ENCODE peak calls at places on chromosomes 7 and 10, in four cellular contexts. R is WTC11, I is HepG2, Q is K562. A is an unnamed sample.

GRCh38 chr10:123103944-123104343 is 31.8 kb upstream of the HMX3 start:
- DNase-seq in I (no peak), Q (no peak), R (no peak), A (no peak)

GRCh38 chr7:158572000-158572828 is 15.4 kb downstream of the PTPRN2 start:
- DNase-seq in Q (no peak), R (no peak), I (peak; percentile 27), A (peak; percentile 84)

GRCh38 chr10:73357821-73358220 is 843 bp downstream of the CFAP70 start:
- DNase-seq in Q (no peak), I (no peak), R (no peak), A (no peak)

GRCh38 chr10:96044686-96045085 is 1.3 kb downstream of the CCNJ start:
- DNase-seq in Q (no peak), I (peak; percentile 5), R (no peak), A (no peak)

GRCh38 chr10:127968659-127969058 is 61.8 kb downstream of the PTPRE start:
- DNase-seq in I (no peak), Q (no peak), R (no peak), A (no peak)

GRCh38 chr7:116592041-116592355 is 67.2 kb downstream of the CAV1 start:
- DNase-seq in Q (no peak), R (no peak), I (no peak), A (no peak)

GRCh38 chr7:128171342-128171918 is 69.6 kb upstream of the LEP start:
- DNase-seq in R (no peak), I (no peak), Q (no peak), A (no peak)

GRCh38 chr7:116672596-116673503 is 854 bp downstream of the MET start:
- DNase-seq in R (peak; percentile 23), Q (no peak), I (peak; percentile 9), A (peak; percentile 19)

GRCh38 chr7:75966209-75966961 is 28.0 kb downstream of the TMEM120A start:
- DNase-seq in R (no peak), Q (no peak), I (no peak), A (peak; percentile 53)

GRCh38 chr10:11015371-11015934 is 2.2 kb upstream of the CELF2 start:
- DNase-seq in R (no peak), I (no peak), Q (no peak), A (no peak)

GRCh38 chr7:128116740-128117139 is 85.5 kb upstream of the LRRC4 start:
- DNase-seq in Q (no peak), R (no peak), I (peak; percentile 26), A (peak; percentile 41)

GRCh38 chr7:127909424-127910152 is 121.6 kb downstream of the LRRC4 start:
- DNase-seq in R (no peak), Q (no peak), I (no peak), A (no peak)

GRCh38 chr7:31767686-31768358 is 80.8 kb downstream of the PPP1R17 start:
- DNase-seq in Q (no peak), I (no peak), R (peak; percentile 68), A (no peak)

GRCh38 chr10:86290933-86291615 is 75.5 kb downstream of the GRID1 start:
- DNase-seq in Q (no peak), I (no peak), R (no peak), A (peak; percentile 10)

GRCh38 chr10:120221873-120222485 is 235.0 kb upstream of the PLPP4 start:
- DNase-seq in Q (peak; percentile 10), R (peak; percentile 58), I (peak; percentile 64), A (peak; percentile 46)

GRCh38 chr10:5596611-5597341 is 69.6 kb downstream of the ASB13 start:
- DNase-seq in Q (no peak), I (no peak), R (no peak), A (no peak)

GRCh38 chr7:137096607-137097006 is 228.2 kb downstream of the CHRM2 start:
- DNase-seq in Q (no peak), I (no peak), R (no peak), A (no peak)

GRCh38 chr10:86958109-86958830 is at the start of gene SNCG:
- DNase-seq in I (no peak), Q (peak; percentile 55), R (no peak), A (no peak)

GRCh38 chr7:149748223-149748874 is 25.0 kb downstream of the ZNF467 start:
- DNase-seq in I (peak; percentile 46), R (no peak), Q (no peak), A (no peak)

GRCh38 chr7:44193011-44193802 is 4.0 kb upstream of the GCK start:
- DNase-seq in R (no peak), Q (peak; percentile 38), I (no peak), A (no peak)

GRCh38 chr7:18828333-18829100 is 288.9 kb downstream of the TWIST1 start:
- DNase-seq in R (no peak), I (no peak), Q (no peak), A (no peak)
- TF ChIP-seq FOXJ3 in R (no peak), I (no peak), Q (no peak), A (no peak)

GRCh38 chr7:111029574-111030357 is 61.2 kb upstream of the LRRN3 start:
- DNase-seq in Q (no peak), R (no peak), I (peak; percentile 20), A (no peak)
- TF ChIP-seq USF2 in Q (no peak), R (no peak), I (no peak), A (no peak)

GRCh38 chr10:97425964-97426775 is at the start of gene PGAM1:
- DNase-seq in Q (peak; percentile 98), I (peak; percentile 89), R (peak; percentile 94), A (peak; percentile 100)

GRCh38 chr10:97427571-97428179 is 1.7 kb downstream of the PGAM1 start:
- DNase-seq in I (peak; percentile 74), R (peak; percentile 68), Q (no peak), A (peak; percentile 33)

GRCh38 chr10:97426776-97427570 is 982 bp downstream of the PGAM1 start:
- DNase-seq in R (no peak), Q (no peak), I (no peak), A (no peak)

GRCh38 chr10:97433430-97434001 is 7.5 kb downstream of the PGAM1 start:
- DNase-seq in I (no peak), Q (no peak), R (no peak), A (no peak)

GRCh38 chr10:97428572-97428981 is 2.6 kb downstream of the PGAM1 start:
- DNase-seq in I (no peak), R (no peak), Q (no peak), A (no peak)
- TF ChIP-seq FOXJ3 in I (no peak), R (no peak), Q (no peak), A (no peak)

GRCh38 chr10:12946372-12946771 is 55.1 kb downstream of the CCDC3 start:
- DNase-seq in R (no peak), I (no peak), Q (no peak), A (no peak)

GRCh38 chr10:12940791-12941190 is 60.7 kb downstream of the CCDC3 start:
- DNase-seq in R (no peak), Q (no peak), I (no peak), A (no peak)

GRCh38 chr10:12945709-12946359 is 55.7 kb downstream of the CCDC3 start:
- DNase-seq in I (no peak), R (no peak), Q (no peak), A (no peak)

GRCh38 chr10:12941966-12942365 is 59.5 kb downstream of the CCDC3 start:
- DNase-seq in Q (no peak), I (no peak), R (no peak), A (no peak)

GRCh38 chr10:12943425-12943824 is 58.1 kb downstream of the CCDC3 start:
- DNase-seq in R (peak; percentile 19), Q (no peak), I (no peak), A (no peak)
- TF ChIP-seq USF2 in R (no peak), Q (no peak), I (no peak), A (no peak)

GRCh38 chr10:78263521-78263988 is 229.9 kb downstream of the RPS24 start:
- DNase-seq in Q (no peak), R (no peak), I (no peak), A (no peak)
- TF ChIP-seq FOXJ3 in Q (no peak), R (no peak), I (no peak), A (no peak)